ENCODE peak calls at places on chromosomes 3 and 15, in six cellular contexts. One of them, this sample, is unnamed.

GRCh38 chr3:117184574-117184973 is 475.0 kb downstream of the TUSC7 start:
- DNase-seq in choroid plexus epithelial cell: no peak
- DNase-seq in uterus: no peak
- DNase-seq in bronchial epithelial cell: peak; percentile 64
- DNase-seq in CD4-positive, alpha-beta T cell: no peak
- DNase-seq in heart left ventricle: no peak
- DNase-seq in this sample: no peak

GRCh38 chr3:128720891-128721290 is 5.1 kb upstream of the RAB7A start:
- DNase-seq in choroid plexus epithelial cell: no peak
- DNase-seq in uterus: no peak
- DNase-seq in bronchial epithelial cell: no peak
- DNase-seq in CD4-positive, alpha-beta T cell: no peak
- DNase-seq in heart left ventricle: no peak
- DNase-seq in this sample: no peak

GRCh38 chr15:59523702-59524101 is 85.7 kb downstream of the FAM81A start:
- DNase-seq in choroid plexus epithelial cell: no peak
- DNase-seq in uterus: no peak
- DNase-seq in bronchial epithelial cell: no peak
- DNase-seq in CD4-positive, alpha-beta T cell: no peak
- DNase-seq in heart left ventricle: no peak
- DNase-seq in this sample: no peak

GRCh38 chr3:111932962-111933361 is 45.9 kb upstream of the ABHD10 start:
- DNase-seq in choroid plexus epithelial cell: no peak
- DNase-seq in uterus: no peak
- DNase-seq in bronchial epithelial cell: no peak
- DNase-seq in CD4-positive, alpha-beta T cell: no peak
- DNase-seq in heart left ventricle: no peak
- DNase-seq in this sample: no peak

GRCh38 chr3:54167999-54168398 is 45.6 kb downstream of the CACNA2D3 start:
- DNase-seq in choroid plexus epithelial cell: no peak
- DNase-seq in uterus: no peak
- DNase-seq in bronchial epithelial cell: no peak
- DNase-seq in CD4-positive, alpha-beta T cell: no peak
- DNase-seq in heart left ventricle: no peak
- DNase-seq in this sample: no peak

GRCh38 chr15:39998511-39998910 is 40.5 kb downstream of the SRP14 start:
- DNase-seq in choroid plexus epithelial cell: no peak
- DNase-seq in uterus: no peak
- DNase-seq in bronchial epithelial cell: no peak
- DNase-seq in CD4-positive, alpha-beta T cell: no peak
- DNase-seq in heart left ventricle: no peak
- DNase-seq in this sample: no peak

GRCh38 chr3:77254967-77255831 is 215.3 kb downstream of the ROBO2 start:
- DNase-seq in choroid plexus epithelial cell: peak; percentile 84
- DNase-seq in uterus: peak; percentile 24
- DNase-seq in bronchial epithelial cell: peak; percentile 69
- DNase-seq in CD4-positive, alpha-beta T cell: no peak
- DNase-seq in heart left ventricle: no peak
- DNase-seq in this sample: peak; percentile 59

GRCh38 chr15:45314960-45315359 is 62.9 kb downstream of the SLC28A2 start:
- DNase-seq in choroid plexus epithelial cell: peak; percentile 30
- DNase-seq in uterus: no peak
- DNase-seq in bronchial epithelial cell: no peak
- DNase-seq in CD4-positive, alpha-beta T cell: no peak
- DNase-seq in heart left ventricle: no peak
- DNase-seq in this sample: peak; percentile 51

GRCh38 chr15:73518180-73518862 is 75.4 kb downstream of the REC114 start:
- DNase-seq in choroid plexus epithelial cell: no peak
- DNase-seq in uterus: no peak
- DNase-seq in bronchial epithelial cell: no peak
- DNase-seq in CD4-positive, alpha-beta T cell: no peak
- DNase-seq in heart left ventricle: no peak
- DNase-seq in this sample: no peak

GRCh38 chr15:41513282-41514227 is at the start of gene LTK:
- DNase-seq in choroid plexus epithelial cell: no peak
- DNase-seq in uterus: no peak
- DNase-seq in bronchial epithelial cell: peak; percentile 14
- DNase-seq in CD4-positive, alpha-beta T cell: peak; percentile 9
- DNase-seq in heart left ventricle: peak; percentile 67
- DNase-seq in this sample: no peak

GRCh38 chr3:46304739-46305138 is 49.2 kb upstream of the CCR2 start:
- DNase-seq in choroid plexus epithelial cell: no peak
- DNase-seq in uterus: no peak
- DNase-seq in bronchial epithelial cell: no peak
- DNase-seq in CD4-positive, alpha-beta T cell: no peak
- DNase-seq in heart left ventricle: no peak
- DNase-seq in this sample: no peak

GRCh38 chr3:129579991-129580390 is 26.5 kb downstream of the PLXND1 start:
- DNase-seq in choroid plexus epithelial cell: no peak
- DNase-seq in uterus: no peak
- DNase-seq in bronchial epithelial cell: no peak
- DNase-seq in CD4-positive, alpha-beta T cell: no peak
- DNase-seq in heart left ventricle: no peak
- DNase-seq in this sample: no peak

GRCh38 chr15:74291101-74292071 is 55.3 kb downstream of the CCDC33 start:
- DNase-seq in choroid plexus epithelial cell: peak; percentile 83
- DNase-seq in uterus: peak; percentile 61
- DNase-seq in bronchial epithelial cell: peak; percentile 41
- DNase-seq in CD4-positive, alpha-beta T cell: peak; percentile 50
- DNase-seq in heart left ventricle: peak; percentile 88
- DNase-seq in this sample: peak; percentile 74

GRCh38 chr3:42300778-42301177 is 34.8 kb upstream of the CCK start:
- DNase-seq in choroid plexus epithelial cell: no peak
- DNase-seq in uterus: no peak
- DNase-seq in bronchial epithelial cell: no peak
- DNase-seq in CD4-positive, alpha-beta T cell: no peak
- DNase-seq in heart left ventricle: no peak
- DNase-seq in this sample: no peak

GRCh38 chr15:55823699-55824098 is 80.7 kb upstream of the PRTG start:
- DNase-seq in choroid plexus epithelial cell: peak; percentile 79
- DNase-seq in uterus: no peak
- DNase-seq in bronchial epithelial cell: no peak
- DNase-seq in CD4-positive, alpha-beta T cell: no peak
- DNase-seq in heart left ventricle: no peak
- DNase-seq in this sample: peak; percentile 58

GRCh38 chr3:114093596-114093995 is 37.1 kb downstream of the QTRT2 start:
- DNase-seq in choroid plexus epithelial cell: peak; percentile 88
- DNase-seq in uterus: peak; percentile 34
- DNase-seq in bronchial epithelial cell: peak; percentile 88
- DNase-seq in CD4-positive, alpha-beta T cell: no peak
- DNase-seq in heart left ventricle: no peak
- DNase-seq in this sample: peak; percentile 88

GRCh38 chr3:159732172-159733111 is 256.2 kb upstream of the IL12A start:
- DNase-seq in choroid plexus epithelial cell: peak; percentile 89
- DNase-seq in uterus: no peak
- DNase-seq in bronchial epithelial cell: peak; percentile 71
- DNase-seq in CD4-positive, alpha-beta T cell: no peak
- DNase-seq in heart left ventricle: no peak
- DNase-seq in this sample: peak; percentile 45

GRCh38 chr3:64291345-64291744 is 66.1 kb upstream of the PRICKLE2 start:
- DNase-seq in choroid plexus epithelial cell: peak; percentile 86
- DNase-seq in uterus: peak; percentile 45
- DNase-seq in bronchial epithelial cell: peak; percentile 95
- DNase-seq in CD4-positive, alpha-beta T cell: no peak
- DNase-seq in heart left ventricle: no peak
- DNase-seq in this sample: peak; percentile 97

GRCh38 chr3:197746801-197747237 is 2.9 kb upstream of the FYTTD1 start:
- DNase-seq in choroid plexus epithelial cell: peak; percentile 39
- DNase-seq in uterus: no peak
- DNase-seq in bronchial epithelial cell: no peak
- DNase-seq in CD4-positive, alpha-beta T cell: no peak
- DNase-seq in heart left ventricle: no peak
- DNase-seq in this sample: no peak

GRCh38 chr15:59995568-59996349 is 8.4 kb upstream of the FOXB1 start:
- DNase-seq in choroid plexus epithelial cell: no peak
- DNase-seq in uterus: no peak
- DNase-seq in bronchial epithelial cell: no peak
- DNase-seq in CD4-positive, alpha-beta T cell: no peak
- DNase-seq in heart left ventricle: no peak
- DNase-seq in this sample: no peak

GRCh38 chr15:86432861-86433260 is 353.2 kb downstream of the AGBL1 start:
- DNase-seq in choroid plexus epithelial cell: no peak
- DNase-seq in uterus: no peak
- DNase-seq in bronchial epithelial cell: peak; percentile 47
- DNase-seq in CD4-positive, alpha-beta T cell: no peak
- DNase-seq in heart left ventricle: peak; percentile 22
- DNase-seq in this sample: no peak

GRCh38 chr3:11808231-11808630 is 38.5 kb downstream of the TAMM41 start:
- DNase-seq in choroid plexus epithelial cell: peak; percentile 27
- DNase-seq in uterus: no peak
- DNase-seq in bronchial epithelial cell: no peak
- DNase-seq in CD4-positive, alpha-beta T cell: no peak
- DNase-seq in heart left ventricle: no peak
- DNase-seq in this sample: no peak

GRCh38 chr15:74453925-74454763 is 6.8 kb downstream of the UBL7 start:
- DNase-seq in choroid plexus epithelial cell: peak; percentile 65
- DNase-seq in uterus: no peak
- DNase-seq in bronchial epithelial cell: no peak
- DNase-seq in CD4-positive, alpha-beta T cell: no peak
- DNase-seq in heart left ventricle: no peak
- DNase-seq in this sample: no peak

GRCh38 chr3:78957456-78957855 is 810.3 kb downstream of the ROBO1 start:
- DNase-seq in choroid plexus epithelial cell: no peak
- DNase-seq in uterus: no peak
- DNase-seq in bronchial epithelial cell: no peak
- DNase-seq in CD4-positive, alpha-beta T cell: no peak
- DNase-seq in heart left ventricle: no peak
- DNase-seq in this sample: no peak

GRCh38 chr3:20043398-20043797 is 3.2 kb downstream of the KAT2B start:
- DNase-seq in choroid plexus epithelial cell: peak; percentile 57
- DNase-seq in uterus: peak; percentile 85
- DNase-seq in bronchial epithelial cell: no peak
- DNase-seq in CD4-positive, alpha-beta T cell: peak; percentile 30
- DNase-seq in heart left ventricle: peak; percentile 87
- DNase-seq in this sample: peak; percentile 43

DNA sequence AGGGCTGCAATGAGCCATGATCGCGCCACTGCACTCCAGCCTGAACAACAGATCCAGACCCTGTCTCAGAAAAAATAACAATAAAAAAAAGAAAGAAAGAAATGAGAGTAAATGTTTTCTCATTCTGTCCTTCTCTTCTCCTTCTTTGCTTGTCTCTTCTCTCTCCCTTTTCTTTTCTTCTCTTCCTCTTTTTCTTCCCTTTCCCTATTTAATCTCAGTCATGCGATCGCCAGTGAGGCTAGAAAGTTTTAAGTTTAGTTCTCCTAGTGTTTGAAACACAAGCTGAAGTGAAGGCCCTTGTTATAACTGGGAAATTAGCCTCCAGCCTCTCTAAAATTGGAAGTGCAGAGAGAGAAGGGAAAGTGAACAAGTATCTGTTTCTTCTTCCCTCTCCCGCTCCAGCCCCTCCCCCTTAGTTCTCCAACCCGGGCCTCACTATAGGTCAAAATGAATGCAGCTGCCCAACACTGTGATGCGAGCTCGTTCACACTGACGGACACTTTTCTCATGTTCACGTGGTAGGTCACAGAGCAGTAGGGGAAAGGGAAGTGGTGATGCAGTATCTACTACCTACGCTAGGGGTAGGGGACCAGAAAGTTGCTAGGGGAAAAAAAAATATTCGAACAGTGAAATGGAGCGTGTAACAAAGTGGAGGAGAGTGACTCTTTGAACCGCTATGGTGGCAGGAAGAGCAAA is 23.4 kb upstream of the TSC22D2 start:
- DNase-seq in choroid plexus epithelial cell: peak; percentile 87
- DNase-seq in uterus: no peak
- DNase-seq in bronchial epithelial cell: no peak
- DNase-seq in CD4-positive, alpha-beta T cell: peak; percentile 13
- DNase-seq in heart left ventricle: no peak
- DNase-seq in this sample: no peak
- TF ChIP-seq CTCF in choroid plexus epithelial cell: peak; percentile 57
- TF ChIP-seq CTCF in uterus: no peak
- TF ChIP-seq CTCF in bronchial epithelial cell: no peak
- TF ChIP-seq CTCF in CD4-positive, alpha-beta T cell: peak; percentile 74
- TF ChIP-seq CTCF in heart left ventricle: no peak
- TF ChIP-seq CTCF in this sample: peak; percentile 14

DNA sequence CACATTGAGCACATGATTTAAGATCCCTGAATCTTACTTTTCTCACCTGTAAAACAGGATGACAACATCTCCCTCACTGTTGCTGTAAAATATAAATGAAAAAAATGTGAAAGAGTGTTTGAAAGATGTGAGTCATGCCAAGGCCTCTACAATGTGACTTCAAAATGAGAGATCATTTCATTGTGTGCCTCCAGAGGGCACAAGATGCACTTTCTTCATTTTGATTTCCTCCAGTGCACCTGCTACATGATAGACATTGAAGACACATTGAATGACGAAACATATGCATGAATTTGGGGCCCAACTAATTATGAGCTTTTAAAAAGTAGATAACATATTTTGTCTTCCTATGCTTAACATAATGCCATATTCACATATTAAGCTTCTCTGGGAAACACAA is 170.3 kb downstream of the MOBP start:
- DNase-seq in choroid plexus epithelial cell: peak; percentile 49
- DNase-seq in uterus: no peak
- DNase-seq in bronchial epithelial cell: peak; percentile 73
- DNase-seq in CD4-positive, alpha-beta T cell: no peak
- DNase-seq in heart left ventricle: no peak
- DNase-seq in this sample: peak; percentile 66
- TF ChIP-seq CTCF in choroid plexus epithelial cell: peak; percentile 42
- TF ChIP-seq CTCF in uterus: no peak
- TF ChIP-seq CTCF in bronchial epithelial cell: peak; percentile 39
- TF ChIP-seq CTCF in CD4-positive, alpha-beta T cell: no peak
- TF ChIP-seq CTCF in heart left ventricle: no peak
- TF ChIP-seq CTCF in this sample: peak; percentile 28

DNA sequence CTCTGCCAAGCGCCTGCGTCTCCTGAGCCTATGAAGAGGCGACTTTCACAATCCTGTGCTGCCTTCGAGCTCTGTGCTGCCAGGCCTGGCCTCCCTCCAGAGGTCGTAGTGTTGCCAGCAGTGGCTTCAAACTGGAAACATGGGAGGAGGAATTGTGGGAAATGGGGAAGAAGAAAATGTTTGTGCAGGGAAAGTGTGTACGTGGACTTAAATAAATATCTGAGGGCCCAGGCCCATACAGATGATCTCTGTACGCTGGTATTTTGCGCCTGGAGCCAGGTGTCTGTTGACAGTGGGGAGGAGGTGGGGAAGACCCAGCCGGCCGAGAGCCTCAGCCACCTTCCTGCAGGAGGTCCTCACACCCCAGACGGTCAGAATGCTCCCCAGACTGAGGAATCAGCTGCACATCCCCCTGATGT is 44.6 kb downstream of the ZBTB38 start:
- DNase-seq in choroid plexus epithelial cell: peak; percentile 80
- DNase-seq in uterus: peak; percentile 93
- DNase-seq in bronchial epithelial cell: peak; percentile 61
- DNase-seq in CD4-positive, alpha-beta T cell: no peak
- DNase-seq in heart left ventricle: peak; percentile 93
- DNase-seq in this sample: peak; percentile 96
- TF ChIP-seq CTCF in choroid plexus epithelial cell: no peak
- TF ChIP-seq CTCF in uterus: no peak
- TF ChIP-seq CTCF in bronchial epithelial cell: peak; percentile 10
- TF ChIP-seq CTCF in CD4-positive, alpha-beta T cell: no peak
- TF ChIP-seq CTCF in heart left ventricle: no peak
- TF ChIP-seq CTCF in this sample: no peak

DNA sequence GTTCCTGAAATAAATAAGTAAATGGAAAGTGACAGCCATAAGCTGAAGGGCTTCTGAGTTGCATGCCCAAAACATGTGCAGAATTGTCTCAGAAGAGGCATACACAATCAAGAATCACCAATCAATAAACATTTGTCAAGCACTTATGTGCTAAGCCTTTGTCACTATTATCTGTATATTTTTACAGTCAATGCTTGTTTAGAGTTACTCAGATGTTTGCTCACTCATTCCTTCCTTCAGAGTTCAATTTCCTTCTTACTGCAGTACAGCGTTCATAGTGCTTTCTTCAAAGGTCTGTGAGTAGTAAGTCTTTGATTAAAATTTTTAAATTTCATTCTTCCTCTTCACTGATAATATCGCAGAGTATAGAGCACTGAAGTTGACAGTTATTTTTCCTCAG is 17.2 kb downstream of the FOXL2NB start:
- DNase-seq in choroid plexus epithelial cell: no peak
- DNase-seq in uterus: no peak
- DNase-seq in bronchial epithelial cell: peak; percentile 15
- DNase-seq in CD4-positive, alpha-beta T cell: no peak
- DNase-seq in heart left ventricle: no peak
- DNase-seq in this sample: no peak
- TF ChIP-seq CTCF in choroid plexus epithelial cell: no peak
- TF ChIP-seq CTCF in uterus: no peak
- TF ChIP-seq CTCF in bronchial epithelial cell: no peak
- TF ChIP-seq CTCF in CD4-positive, alpha-beta T cell: no peak
- TF ChIP-seq CTCF in heart left ventricle: no peak
- TF ChIP-seq CTCF in this sample: no peak

This sample was measured in cardiac fibroblast.